ENCODE peak calls at places on chromosome 19, in eight cellular contexts. Z is heart left ventricle; X is brain microvascular endothelial cell; R is H54; T is stimulated activated CD4-positive, alpha-beta T cell treated with anti-CD3 and anti-CD28 coated beads, TNF-alpha, amount 100 ng/mL, for 1 hour; D is pancreas; C is effector CD4-positive, alpha-beta T cell; J is head of caudate nucleus. G is an unnamed sample.

GRCh38 chr19:1487576-1488281 is 2.4 kb downstream of the PCSK4 start:
- DNase-seq in Z (no peak), X (no peak), R (no peak), T (no peak), D (no peak), C (no peak), J (no peak), G (no peak)

GRCh38 chr19:49749055-49749716 is 13.9 kb downstream of the TSKS start:
- DNase-seq in Z (no peak), X (no peak), R (no peak), T (no peak), D (no peak), C (no peak), J (no peak), G (no peak)

GRCh38 chr19:47305309-47305751 is 4.3 kb upstream of the C5AR1 start:
- DNase-seq in Z (peak; percentile 85), X (peak; percentile 73), R (peak; percentile 46), T (peak; percentile 46), D (peak; percentile 88), C (peak; percentile 57), J (peak; percentile 59), G (peak; percentile 97)

GRCh38 chr19:42010245-42011126 is 16.5 kb upstream of the ATP1A3 start:
- DNase-seq in Z (peak; percentile 26), X (no peak), R (no peak), T (no peak), D (no peak), C (no peak), J (no peak), G (no peak)

GRCh38 chr19:45355910-45356309 is 14.5 kb downstream of the ERCC2 start:
- DNase-seq in Z (no peak), X (no peak), R (no peak), T (no peak), D (no peak), C (no peak), J (no peak), G (no peak)

GRCh38 chr19:42303876-42304275 is 1.5 kb upstream of the PAFAH1B3 start:
- DNase-seq in Z (no peak), X (no peak), R (no peak), T (no peak), D (no peak), C (no peak), J (no peak), G (no peak)

GRCh38 chr19:54207908-54208783 is 7.5 kb downstream of the RPS9 start:
- DNase-seq in Z (peak; percentile 71), X (peak; percentile 40), R (no peak), T (no peak), D (peak; percentile 81), C (no peak), J (peak; percentile 10), G (peak; percentile 79)

GRCh38 chr19:16867211-16867610 is 21.6 kb upstream of the F2RL3 start:
- DNase-seq in Z (no peak), X (peak; percentile 27), R (peak; percentile 93), T (no peak), D (no peak), C (no peak), J (no peak), G (no peak)

GRCh38 chr19:42480335-42481095 is 37.8 kb upstream of the CXCL17 start:
- DNase-seq in Z (no peak), X (peak; percentile 50), R (peak; percentile 47), T (no peak), D (peak; percentile 17), C (no peak), J (no peak), G (no peak)

GRCh38 chr19:13012690-13013608 is 17.7 kb downstream of the NFIX start:
- DNase-seq in Z (no peak), X (no peak), R (peak; percentile 80), T (no peak), D (no peak), C (no peak), J (no peak), G (peak; percentile 95)

GRCh38 chr19:47110521-47111080 is 3.0 kb downstream of the ZC3H4 start:
- DNase-seq in Z (no peak), X (no peak), R (no peak), T (peak; percentile 36), D (no peak), C (peak; percentile 42), J (no peak), G (no peak)

GRCh38 chr19:42762782-42763181 is 2.7 kb downstream of the PSG8 start:
- DNase-seq in Z (no peak), X (no peak), R (no peak), T (no peak), D (no peak), C (no peak), J (no peak), G (no peak)

GRCh38 chr19:1780272-1780957 is 27.1 kb downstream of the ONECUT3 start:
- DNase-seq in Z (no peak), X (no peak), R (no peak), T (no peak), D (no peak), C (no peak), J (no peak), G (no peak)

GRCh38 chr19:39498262-39499081 is at the start of gene DLL3:
- DNase-seq in Z (no peak), X (peak; percentile 7), R (no peak), T (no peak), D (no peak), C (no peak), J (no peak), G (no peak)

GRCh38 chr19:17079710-17080440 is 4.3 kb downstream of the MYO9B start:
- DNase-seq in Z (peak; percentile 64), X (peak; percentile 99), R (peak; percentile 96), T (peak; percentile 49), D (no peak), C (peak; percentile 27), J (peak; percentile 78), G (peak; percentile 89)

GRCh38 chr19:45440873-45441654 is 17.3 kb upstream of the ERCC1 start:
- DNase-seq in Z (no peak), X (no peak), R (no peak), T (no peak), D (no peak), C (no peak), J (no peak), G (no peak)

GRCh38 chr19:3670258-3670795 is 29.9 kb downstream of the PIP5K1C start:
- DNase-seq in Z (peak; percentile 83), X (peak; percentile 65), R (no peak), T (no peak), D (no peak), C (no peak), J (no peak), G (peak; percentile 94)

GRCh38 chr19:30297969-30298368 is 74.2 kb upstream of the ZNF536 start:
- DNase-seq in Z (no peak), X (no peak), R (no peak), T (no peak), D (no peak), C (no peak), J (no peak), G (no peak)

GRCh38 chr19:11435833-11436313 is 438 bp downstream of the PRKCSH start:
- DNase-seq in Z (no peak), X (no peak), R (no peak), T (no peak), D (peak; percentile 47), C (no peak), J (no peak), G (no peak)

GRCh38 chr19:51016798-51017683 is 2.5 kb downstream of the KLK10 start:
- DNase-seq in Z (no peak), X (peak; percentile 14), R (no peak), T (peak; percentile 61), D (peak; percentile 79), C (peak; percentile 5), J (peak; percentile 71), G (peak; percentile 52)

GRCh38 chr19:16143399-16144215 is at the start of gene HSH2D:
- DNase-seq in Z (peak; percentile 77), X (no peak), R (no peak), T (peak; percentile 48), D (peak; percentile 86), C (peak; percentile 68), J (peak; percentile 47), G (peak; percentile 89)

GRCh38 chr19:44925114-44925891 is 10.9 kb downstream of the APOC1 start:
- DNase-seq in Z (peak; percentile 87), X (no peak), R (no peak), T (no peak), D (no peak), C (no peak), J (peak; percentile 84), G (peak; percentile 96)

GRCh38 chr19:45163156-45163555 is 2.4 kb upstream of the NKPD1 start:
- DNase-seq in Z (no peak), X (no peak), R (no peak), T (no peak), D (no peak), C (no peak), J (no peak), G (no peak)

GRCh38 chr19:2613507-2614295 is 88.8 kb downstream of the GNG7 start:
- DNase-seq in Z (peak; percentile 73), X (no peak), R (no peak), T (peak; percentile 51), D (no peak), C (peak; percentile 49), J (no peak), G (no peak)

GRCh38 chr19:28638445-28638844 is 574.5 kb downstream of the UQCRFS1 start:
- DNase-seq in Z (no peak), X (no peak), R (no peak), T (no peak), D (no peak), C (no peak), J (no peak), G (no peak)

GRCh38 chr19:51203941-51204720 is 20.7 kb upstream of the CD33 start:
- DNase-seq in Z (no peak), X (no peak), R (no peak), T (no peak), D (no peak), C (no peak), J (no peak), G (no peak)

GRCh38 chr19:17097593-17098126 is 22.1 kb downstream of the MYO9B start:
- DNase-seq in Z (no peak), X (no peak), R (peak; percentile 57), T (no peak), D (no peak), C (no peak), J (no peak), G (no peak)

GRCh38 chr19:40594657-40595077 is 6.5 kb upstream of the LTBP4 start:
- DNase-seq in Z (no peak), X (peak; percentile 44), R (peak; percentile 92), T (no peak), D (no peak), C (no peak), J (peak; percentile 68), G (no peak)

GRCh38 chr19:15374105-15374651 is 5.4 kb downstream of the AKAP8 start:
- DNase-seq in Z (peak; percentile 70), X (no peak), R (no peak), T (no peak), D (no peak), C (no peak), J (no peak), G (no peak)

GRCh38 chr19:13334801-13335481 is 171.3 kb downstream of the CACNA1A start:
- DNase-seq in Z (no peak), X (no peak), R (no peak), T (no peak), D (no peak), C (no peak), J (no peak), G (no peak)

GRCh38 chr19:7348587-7349230 is at the start of gene ARHGEF18:
- DNase-seq in Z (peak; percentile 72), X (no peak), R (no peak), T (peak; percentile 32), D (no peak), C (peak; percentile 26), J (no peak), G (no peak)

GRCh38 chr19:1255186-1256161 is 7.1 kb downstream of the MIDN start:
- DNase-seq in Z (no peak), X (no peak), R (no peak), T (no peak), D (peak; percentile 46), C (no peak), J (peak; percentile 87), G (no peak)

GRCh38 chr19:38640368-38640767 is 7.1 kb upstream of the ACTN4 start:
- DNase-seq in Z (no peak), X (no peak), R (no peak), T (no peak), D (no peak), C (no peak), J (no peak), G (no peak)

GRCh38 chr19:33201473-33201872 is 7.3 kb downstream of the LRP3 start:
- DNase-seq in Z (no peak), X (no peak), R (no peak), T (no peak), D (no peak), C (no peak), J (no peak), G (no peak)

G was measured in lower leg skin.